ENCODE peak calls at places on chromosomes 6 and 20, in ten cellular contexts. D is cardiac muscle cell, E is kidney, H is NT2/D1, Q is NCI-H446, M is SK-MEL-5, Z is putamen, Y is NCI-H1105 treated with DMSO at 0.1 percent for 48 hours, S is left cardiac atrium, K is RCC 7860. P is an unnamed sample.

GRCh38 chr20:19427913-19428800 is 215.7 kb downstream of the SLC24A3 start:
- DNase-seq in E (no peak), H (no peak), D (peak; percentile 15), S (no peak), Z (no peak), K (no peak), Q (no peak), Y (no peak), M (no peak), P (no peak)

GRCh38 chr20:36074983-36075382 is 79.6 kb upstream of the EPB41L1 start:
- DNase-seq in S (no peak), Q (no peak), Y (no peak), H (no peak), D (peak; percentile 40), K (no peak), Z (no peak), E (no peak), M (no peak), P (no peak)

GRCh38 chr6:23559587-23560343 is 566.2 kb upstream of the NRSN1 start:
- DNase-seq in Y (no peak), E (no peak), M (no peak), Z (no peak), S (peak; percentile 19), D (no peak), K (no peak), Q (no peak), H (no peak), P (no peak)

GRCh38 chr6:148516116-148517016 is 173.7 kb downstream of the SASH1 start:
- DNase-seq in D (no peak), Y (no peak), K (no peak), E (no peak), M (no peak), S (no peak), Q (no peak), H (no peak), Z (no peak), P (no peak)

GRCh38 chr20:41887500-41887899 is 269.3 kb upstream of the CHD6 start:
- DNase-seq in Y (no peak), S (no peak), M (no peak), E (no peak), H (no peak), Z (no peak), D (no peak), Q (no peak), K (no peak), P (no peak)

GRCh38 chr6:92681401-92681800 is 738.0 kb downstream of the EPHA7 start:
- DNase-seq in E (no peak), M (no peak), S (no peak), D (no peak), H (no peak), Y (no peak), K (no peak), Q (no peak), Z (no peak), P (no peak)

GRCh38 chr6:74671558-74672025 is 534.3 kb downstream of the COL12A1 start:
- DNase-seq in S (no peak), Z (no peak), Y (no peak), E (no peak), H (no peak), K (no peak), Q (no peak), D (no peak), M (no peak), P (no peak)

GRCh38 chr6:129686941-129687627 is 22.9 kb downstream of the ARHGAP18 start:
- DNase-seq in Q (no peak), E (no peak), M (no peak), Z (no peak), Y (no peak), K (no peak), H (no peak), S (no peak), D (no peak), P (no peak)

GRCh38 chr20:22795897-22796296 is 211.5 kb upstream of the FOXA2 start:
- DNase-seq in M (peak; percentile 8), K (peak; percentile 97), D (no peak), Z (no peak), E (no peak), H (no peak), S (peak; percentile 58), Q (no peak), Y (no peak), P (no peak)